ENCODE peak calls at places on chromosomes 5 and 9, in eight cellular contexts. One of them, this sample, is unnamed.

GRCh38 chr9:4196376-4196775 is 103.5 kb downstream of the GLIS3 start:
- DNase-seq in RWPE1: no peak
- DNase-seq in cardiac muscle cell: no peak
- DNase-seq in caudate nucleus: no peak
- DNase-seq in HL-60: no peak
- DNase-seq in PC-3: no peak
- DNase-seq in transverse colon: no peak
- DNase-seq in IMR-90: peak
- DNase-seq in this sample: peak

GRCh38 chr9:93860694-93861658 is 94.2 kb downstream of the BARX1 start:
- DNase-seq in PC-3: no peak
- DNase-seq in transverse colon: no peak
- DNase-seq in IMR-90: no peak
- DNase-seq in cardiac muscle cell: no peak
- DNase-seq in caudate nucleus: no peak
- DNase-seq in RWPE1: no peak
- DNase-seq in HL-60: no peak
- DNase-seq in this sample: no peak

GRCh38 chr9:38423939-38424843 is at the start of gene IGFBPL1:
- DNase-seq in cardiac muscle cell: peak
- DNase-seq in transverse colon: no peak
- DNase-seq in IMR-90: no peak
- DNase-seq in HL-60: no peak
- DNase-seq in RWPE1: peak
- DNase-seq in caudate nucleus: no peak
- DNase-seq in PC-3: no peak
- DNase-seq in this sample: no peak

GRCh38 chr5:142871880-142872200 is 101.7 kb downstream of the ARHGAP26 start:
- DNase-seq in HL-60: no peak
- DNase-seq in cardiac muscle cell: peak
- DNase-seq in transverse colon: no peak
- DNase-seq in caudate nucleus: no peak
- DNase-seq in PC-3: no peak
- DNase-seq in RWPE1: no peak
- DNase-seq in IMR-90: peak
- DNase-seq in this sample: no peak

GRCh38 chr9:8857330-8858249 is 1058.0 kb upstream of the DMAC1 start:
- DNase-seq in transverse colon: peak
- DNase-seq in IMR-90: no peak
- DNase-seq in caudate nucleus: peak
- DNase-seq in PC-3: no peak
- DNase-seq in HL-60: no peak
- DNase-seq in RWPE1: no peak
- DNase-seq in cardiac muscle cell: peak
- DNase-seq in this sample: no peak

GRCh38 chr9:93096131-93096802 is at the start of gene CARD19:
- DNase-seq in transverse colon: peak
- DNase-seq in HL-60: no peak
- DNase-seq in caudate nucleus: no peak
- DNase-seq in RWPE1: peak
- DNase-seq in PC-3: peak
- DNase-seq in IMR-90: peak
- DNase-seq in cardiac muscle cell: peak
- DNase-seq in this sample: no peak

GRCh38 chr5:5523066-5523505 is 100.6 kb downstream of the ICE1 start:
- DNase-seq in RWPE1: no peak
- DNase-seq in HL-60: no peak
- DNase-seq in PC-3: peak
- DNase-seq in cardiac muscle cell: no peak
- DNase-seq in IMR-90: peak
- DNase-seq in transverse colon: no peak
- DNase-seq in caudate nucleus: no peak
- DNase-seq in this sample: no peak

GRCh38 chr9:125757834-125758233 is 10.7 kb downstream of the PBX3 start:
- DNase-seq in PC-3: no peak
- DNase-seq in RWPE1: no peak
- DNase-seq in cardiac muscle cell: no peak
- DNase-seq in caudate nucleus: no peak
- DNase-seq in IMR-90: no peak
- DNase-seq in HL-60: no peak
- DNase-seq in transverse colon: no peak
- DNase-seq in this sample: no peak

GRCh38 chr5:6822068-6822467 is 108.8 kb downstream of the TENT4A start:
- DNase-seq in HL-60: no peak
- DNase-seq in PC-3: no peak
- DNase-seq in RWPE1: no peak
- DNase-seq in cardiac muscle cell: no peak
- DNase-seq in transverse colon: no peak
- DNase-seq in caudate nucleus: no peak
- DNase-seq in IMR-90: no peak
- DNase-seq in this sample: no peak

GRCh38 chr9:137029058-137029922 is 1.3 kb upstream of the ABCA2 start:
- DNase-seq in IMR-90: peak
- DNase-seq in cardiac muscle cell: peak
- DNase-seq in HL-60: peak
- DNase-seq in transverse colon: peak
- DNase-seq in PC-3: peak
- DNase-seq in caudate nucleus: peak
- DNase-seq in RWPE1: peak
- DNase-seq in this sample: no peak

GRCh38 chr5:163938595-163938994 is 433.2 kb downstream of the MAT2B start:
- DNase-seq in RWPE1: no peak
- DNase-seq in cardiac muscle cell: peak
- DNase-seq in IMR-90: peak
- DNase-seq in HL-60: peak
- DNase-seq in caudate nucleus: no peak
- DNase-seq in PC-3: no peak
- DNase-seq in transverse colon: no peak
- DNase-seq in this sample: no peak

GRCh38 chr9:120965344-120966004 is 38.9 kb upstream of the TRAF1 start:
- DNase-seq in RWPE1: no peak
- DNase-seq in HL-60: no peak
- DNase-seq in PC-3: no peak
- DNase-seq in IMR-90: no peak
- DNase-seq in cardiac muscle cell: peak
- DNase-seq in caudate nucleus: no peak
- DNase-seq in transverse colon: no peak
- DNase-seq in this sample: no peak

GRCh38 chr5:157378509-157378908 is 81.5 kb upstream of the NIPAL4 start:
- DNase-seq in IMR-90: no peak
- DNase-seq in HL-60: no peak
- DNase-seq in PC-3: peak
- DNase-seq in transverse colon: no peak
- DNase-seq in caudate nucleus: no peak
- DNase-seq in RWPE1: no peak
- DNase-seq in cardiac muscle cell: no peak
- DNase-seq in this sample: no peak

GRCh38 chr9:18707078-18707477 is 233.1 kb downstream of the ADAMTSL1 start:
- DNase-seq in HL-60: no peak
- DNase-seq in RWPE1: no peak
- DNase-seq in caudate nucleus: no peak
- DNase-seq in IMR-90: peak
- DNase-seq in transverse colon: no peak
- DNase-seq in PC-3: no peak
- DNase-seq in cardiac muscle cell: peak
- DNase-seq in this sample: no peak

GRCh38 chr5:178428341-178429155 is 161.6 kb downstream of the COL23A1 start:
- DNase-seq in cardiac muscle cell: no peak
- DNase-seq in HL-60: no peak
- DNase-seq in RWPE1: peak
- DNase-seq in transverse colon: no peak
- DNase-seq in caudate nucleus: no peak
- DNase-seq in IMR-90: no peak
- DNase-seq in PC-3: no peak
- DNase-seq in this sample: peak

GRCh38 chr5:10140195-10140973 is 109.3 kb downstream of the ATPSCKMT start:
- DNase-seq in cardiac muscle cell: peak
- DNase-seq in transverse colon: no peak
- DNase-seq in HL-60: no peak
- DNase-seq in IMR-90: peak
- DNase-seq in PC-3: peak
- DNase-seq in RWPE1: no peak
- DNase-seq in caudate nucleus: no peak
- DNase-seq in this sample: no peak

GRCh38 chr9:127132921-127133647 is 10.6 kb upstream of the ANGPTL2 start:
- DNase-seq in IMR-90: peak
- DNase-seq in caudate nucleus: no peak
- DNase-seq in HL-60: no peak
- DNase-seq in PC-3: no peak
- DNase-seq in cardiac muscle cell: no peak
- DNase-seq in RWPE1: no peak
- DNase-seq in transverse colon: no peak
- DNase-seq in this sample: no peak

GRCh38 chr5:172901788-172902496 is 57.3 kb upstream of the RPL26L1 start:
- DNase-seq in transverse colon: no peak
- DNase-seq in PC-3: peak
- DNase-seq in caudate nucleus: no peak
- DNase-seq in RWPE1: peak
- DNase-seq in HL-60: no peak
- DNase-seq in IMR-90: peak
- DNase-seq in cardiac muscle cell: peak
- DNase-seq in this sample: no peak

GRCh38 chr9:20286154-20286553 is 336.1 kb downstream of the MLLT3 start:
- DNase-seq in PC-3: no peak
- DNase-seq in HL-60: no peak
- DNase-seq in RWPE1: no peak
- DNase-seq in cardiac muscle cell: no peak
- DNase-seq in transverse colon: no peak
- DNase-seq in IMR-90: no peak
- DNase-seq in caudate nucleus: no peak
- DNase-seq in this sample: no peak

GRCh38 chr5:20554001-20554400 is 566.0 kb upstream of the CDH18 start:
- DNase-seq in cardiac muscle cell: peak
- DNase-seq in transverse colon: no peak
- DNase-seq in caudate nucleus: no peak
- DNase-seq in RWPE1: no peak
- DNase-seq in PC-3: peak
- DNase-seq in HL-60: no peak
- DNase-seq in IMR-90: no peak
- DNase-seq in this sample: no peak

GRCh38 chr5:132423443-132423898 is 54.0 kb downstream of the SLC22A5 start:
- DNase-seq in RWPE1: no peak
- DNase-seq in transverse colon: no peak
- DNase-seq in PC-3: no peak
- DNase-seq in caudate nucleus: no peak
- DNase-seq in IMR-90: no peak
- DNase-seq in HL-60: no peak
- DNase-seq in cardiac muscle cell: no peak
- DNase-seq in this sample: no peak
- H3K27ac ChIP-seq in RWPE1: peak
- H3K27ac ChIP-seq in transverse colon: peak
- H3K27ac ChIP-seq in PC-3: peak
- H3K27ac ChIP-seq in caudate nucleus: no peak
- H3K27ac ChIP-seq in IMR-90: peak
- H3K27ac ChIP-seq in HL-60: peak
- H3K27ac ChIP-seq in cardiac muscle cell: no peak
- H3K27ac ChIP-seq in this sample: no peak

GRCh38 chr5:159178978-159179377 is 30.4 kb downstream of the RNF145 start:
- DNase-seq in PC-3: peak
- DNase-seq in HL-60: no peak
- DNase-seq in transverse colon: peak
- DNase-seq in cardiac muscle cell: peak
- DNase-seq in IMR-90: peak
- DNase-seq in caudate nucleus: no peak
- DNase-seq in RWPE1: peak
- DNase-seq in this sample: peak
- H3K27ac ChIP-seq in PC-3: peak
- H3K27ac ChIP-seq in HL-60: no peak
- H3K27ac ChIP-seq in transverse colon: peak
- H3K27ac ChIP-seq in cardiac muscle cell: no peak
- H3K27ac ChIP-seq in IMR-90: peak
- H3K27ac ChIP-seq in caudate nucleus: no peak
- H3K27ac ChIP-seq in RWPE1: no peak
- H3K27ac ChIP-seq in this sample: peak

GRCh38 chr9:34707130-34707529 is 2.8 kb downstream of the CCL21 start:
- DNase-seq in HL-60: no peak
- DNase-seq in caudate nucleus: no peak
- DNase-seq in RWPE1: no peak
- DNase-seq in IMR-90: no peak
- DNase-seq in transverse colon: no peak
- DNase-seq in cardiac muscle cell: no peak
- DNase-seq in PC-3: no peak
- DNase-seq in this sample: no peak

GRCh38 chr9:34701023-34701768 is 8.7 kb downstream of the CCL21 start:
- DNase-seq in cardiac muscle cell: peak
- DNase-seq in RWPE1: peak
- DNase-seq in HL-60: peak
- DNase-seq in transverse colon: peak
- DNase-seq in PC-3: peak
- DNase-seq in IMR-90: peak
- DNase-seq in caudate nucleus: peak
- DNase-seq in this sample: no peak

GRCh38 chr9:34701769-34702736 is 7.9 kb downstream of the CCL21 start:
- DNase-seq in HL-60: peak
- DNase-seq in RWPE1: peak
- DNase-seq in caudate nucleus: peak
- DNase-seq in transverse colon: peak
- DNase-seq in IMR-90: peak
- DNase-seq in PC-3: peak
- DNase-seq in cardiac muscle cell: peak
- DNase-seq in this sample: peak
- H3K27ac ChIP-seq in HL-60: no peak
- H3K27ac ChIP-seq in RWPE1: no peak
- H3K27ac ChIP-seq in caudate nucleus: peak
- H3K27ac ChIP-seq in transverse colon: peak
- H3K27ac ChIP-seq in IMR-90: no peak
- H3K27ac ChIP-seq in PC-3: no peak
- H3K27ac ChIP-seq in cardiac muscle cell: no peak
- H3K27ac ChIP-seq in this sample: no peak

DNA sequence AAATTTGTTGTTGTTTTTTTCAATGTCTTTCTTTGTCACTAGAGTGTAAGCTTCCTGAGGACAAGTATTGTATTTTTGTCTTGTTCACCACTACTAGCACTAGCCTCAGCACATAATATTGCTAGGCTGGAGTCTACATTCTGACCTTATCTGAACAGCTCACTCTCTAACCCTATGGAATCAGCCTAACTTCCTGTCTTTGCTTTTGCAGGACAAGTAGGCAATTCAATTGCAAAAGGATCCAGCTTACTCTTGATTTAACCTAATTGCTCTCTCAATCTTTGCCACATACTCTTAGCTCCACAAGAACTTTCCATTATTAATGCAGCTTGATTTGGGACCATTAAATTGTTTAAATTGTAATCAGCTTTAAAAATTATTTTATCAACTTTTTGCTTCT is 308.5 kb downstream of the MAN2A1 start:
- DNase-seq in HL-60: no peak
- DNase-seq in RWPE1: no peak
- DNase-seq in cardiac muscle cell: peak
- DNase-seq in IMR-90: no peak
- DNase-seq in PC-3: no peak
- DNase-seq in caudate nucleus: no peak
- DNase-seq in transverse colon: no peak
- DNase-seq in this sample: no peak
- H3K27ac ChIP-seq in HL-60: no peak
- H3K27ac ChIP-seq in RWPE1: no peak
- H3K27ac ChIP-seq in cardiac muscle cell: no peak
- H3K27ac ChIP-seq in IMR-90: no peak
- H3K27ac ChIP-seq in PC-3: no peak
- H3K27ac ChIP-seq in caudate nucleus: no peak
- H3K27ac ChIP-seq in transverse colon: no peak
- H3K27ac ChIP-seq in this sample: no peak